ENCODE peak calls at places on chromosomes 7 and 10, in ten cellular contexts. One of them, this sample, is unnamed.

GRCh38 chr7:70432567-70433001 is 699.4 kb upstream of the GALNT17 start:
- DNase-seq in esophagus squamous epithelium: no peak
- DNase-seq in suprapubic skin: no peak
- DNase-seq in IMR-90: no peak
- DNase-seq in body of pancreas: no peak
- DNase-seq in testis: no peak
- DNase-seq in A549: no peak
- DNase-seq in sigmoid colon: peak; percentile 68
- DNase-seq in stomach: no peak
- DNase-seq in HepG2: no peak
- DNase-seq in this sample: no peak

GRCh38 chr10:67772894-67773511 is 65.0 kb downstream of the DNAJC12 start:
- DNase-seq in esophagus squamous epithelium: no peak
- DNase-seq in sigmoid colon: no peak
- DNase-seq in HepG2: no peak
- DNase-seq in suprapubic skin: no peak
- DNase-seq in A549: no peak
- DNase-seq in stomach: no peak
- DNase-seq in IMR-90: peak; percentile 55
- DNase-seq in body of pancreas: no peak
- DNase-seq in testis: no peak
- DNase-seq in this sample: no peak

GRCh38 chr10:101710064-101710695 is 15.2 kb upstream of the FBXW4 start:
- DNase-seq in HepG2: no peak
- DNase-seq in sigmoid colon: no peak
- DNase-seq in suprapubic skin: no peak
- DNase-seq in testis: no peak
- DNase-seq in stomach: no peak
- DNase-seq in body of pancreas: no peak
- DNase-seq in IMR-90: peak; percentile 10
- DNase-seq in esophagus squamous epithelium: no peak
- DNase-seq in A549: no peak
- DNase-seq in this sample: no peak

GRCh38 chr10:114087655-114088054 is 44.0 kb downstream of the ADRB1 start:
- DNase-seq in esophagus squamous epithelium: no peak
- DNase-seq in IMR-90: no peak
- DNase-seq in body of pancreas: no peak
- DNase-seq in stomach: no peak
- DNase-seq in testis: no peak
- DNase-seq in sigmoid colon: no peak
- DNase-seq in suprapubic skin: no peak
- DNase-seq in HepG2: no peak
- DNase-seq in A549: no peak
- DNase-seq in this sample: no peak

GRCh38 chr10:28769147-28769604 is 91.9 kb downstream of the BAMBI start:
- DNase-seq in suprapubic skin: no peak
- DNase-seq in HepG2: peak; percentile 86
- DNase-seq in A549: no peak
- DNase-seq in stomach: no peak
- DNase-seq in sigmoid colon: no peak
- DNase-seq in body of pancreas: no peak
- DNase-seq in esophagus squamous epithelium: no peak
- DNase-seq in testis: no peak
- DNase-seq in IMR-90: no peak
- DNase-seq in this sample: no peak

GRCh38 chr10:75038335-75038734 is 73.1 kb upstream of the SAMD8 start:
- DNase-seq in suprapubic skin: no peak
- DNase-seq in IMR-90: peak; percentile 76
- DNase-seq in sigmoid colon: no peak
- DNase-seq in body of pancreas: peak; percentile 49
- DNase-seq in esophagus squamous epithelium: no peak
- DNase-seq in A549: no peak
- DNase-seq in HepG2: no peak
- DNase-seq in testis: peak; percentile 63
- DNase-seq in stomach: peak; percentile 46
- DNase-seq in this sample: no peak

GRCh38 chr7:46558482-46559193 is 637.6 kb upstream of the IGFBP3 start:
- DNase-seq in A549: no peak
- DNase-seq in testis: no peak
- DNase-seq in body of pancreas: no peak
- DNase-seq in stomach: no peak
- DNase-seq in HepG2: no peak
- DNase-seq in esophagus squamous epithelium: no peak
- DNase-seq in sigmoid colon: no peak
- DNase-seq in IMR-90: peak; percentile 45
- DNase-seq in suprapubic skin: no peak
- DNase-seq in this sample: no peak

GRCh38 chr10:132482090-132482489 is 55.5 kb upstream of the INPP5A start:
- DNase-seq in esophagus squamous epithelium: no peak
- DNase-seq in sigmoid colon: peak; percentile 90
- DNase-seq in stomach: no peak
- DNase-seq in testis: peak; percentile 50
- DNase-seq in suprapubic skin: peak; percentile 78
- DNase-seq in IMR-90: peak; percentile 91
- DNase-seq in HepG2: peak; percentile 44
- DNase-seq in A549: no peak
- DNase-seq in body of pancreas: peak; percentile 37
- DNase-seq in this sample: peak; percentile 71

GRCh38 chr10:31584789-31585406 is 265.9 kb downstream of the ZEB1 start:
- DNase-seq in stomach: no peak
- DNase-seq in HepG2: no peak
- DNase-seq in body of pancreas: no peak
- DNase-seq in suprapubic skin: no peak
- DNase-seq in sigmoid colon: no peak
- DNase-seq in A549: no peak
- DNase-seq in IMR-90: no peak
- DNase-seq in testis: no peak
- DNase-seq in esophagus squamous epithelium: no peak
- DNase-seq in this sample: no peak

GRCh38 chr7:129841465-129841864 is 111.3 kb downstream of the UBE2H start:
- DNase-seq in HepG2: no peak
- DNase-seq in sigmoid colon: no peak
- DNase-seq in stomach: no peak
- DNase-seq in IMR-90: no peak
- DNase-seq in testis: no peak
- DNase-seq in A549: no peak
- DNase-seq in body of pancreas: no peak
- DNase-seq in esophagus squamous epithelium: no peak
- DNase-seq in suprapubic skin: no peak
- DNase-seq in this sample: no peak

GRCh38 chr10:70193391-70193844 is 23.1 kb upstream of the SAR1A start:
- DNase-seq in HepG2: no peak
- DNase-seq in sigmoid colon: no peak
- DNase-seq in esophagus squamous epithelium: no peak
- DNase-seq in A549: no peak
- DNase-seq in testis: no peak
- DNase-seq in IMR-90: no peak
- DNase-seq in stomach: no peak
- DNase-seq in suprapubic skin: no peak
- DNase-seq in body of pancreas: no peak
- DNase-seq in this sample: no peak

GRCh38 chr7:35645691-35646090 is 49.2 kb downstream of the HERPUD2 start:
- DNase-seq in suprapubic skin: no peak
- DNase-seq in HepG2: no peak
- DNase-seq in A549: no peak
- DNase-seq in body of pancreas: no peak
- DNase-seq in esophagus squamous epithelium: no peak
- DNase-seq in sigmoid colon: no peak
- DNase-seq in stomach: no peak
- DNase-seq in IMR-90: no peak
- DNase-seq in testis: no peak
- DNase-seq in this sample: no peak
- H3K9me3 ChIP-seq in suprapubic skin: no peaks in the 10 kb centered on the region
- H3K9me3 ChIP-seq in HepG2: no peaks in the 10 kb centered on the region
- H3K9me3 ChIP-seq in A549: no peaks in the 10 kb centered on the region
- H3K9me3 ChIP-seq in body of pancreas: no peaks in the 10 kb centered on the region
- H3K9me3 ChIP-seq in esophagus squamous epithelium: no peaks in the 10 kb centered on the region
- H3K9me3 ChIP-seq in sigmoid colon: no peaks in the 10 kb centered on the region
- H3K9me3 ChIP-seq in stomach: no peaks in the 10 kb centered on the region
- H3K9me3 ChIP-seq in IMR-90: no peaks in the 10 kb centered on the region
- H3K9me3 ChIP-seq in testis: no peaks in the 10 kb centered on the region
- H3K9me3 ChIP-seq in this sample: no peaks in the 10 kb centered on the region

DNA sequence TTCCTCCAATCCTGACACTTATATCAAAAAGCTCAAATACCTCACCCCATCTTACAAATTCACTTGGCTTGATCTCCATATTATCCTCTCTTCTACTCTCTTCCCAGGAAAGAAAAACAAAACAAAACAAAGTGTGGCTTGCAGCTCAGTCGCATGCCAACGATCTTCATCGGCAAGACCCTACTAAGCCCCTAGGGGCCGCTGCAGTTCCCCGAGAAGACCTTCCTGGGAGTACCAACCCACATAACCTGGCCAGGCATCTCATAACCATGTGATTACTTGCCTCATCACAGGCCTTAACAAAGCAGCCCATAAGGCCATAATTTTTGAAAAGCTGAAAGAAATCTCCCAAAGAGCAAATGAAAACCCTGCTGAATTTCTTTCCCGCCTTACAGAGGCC is 103.7 kb downstream of the ZNF92 start:
- DNase-seq in testis: peak; percentile 47
- DNase-seq in esophagus squamous epithelium: no peak
- DNase-seq in IMR-90: peak; percentile 5
- DNase-seq in suprapubic skin: no peak
- DNase-seq in sigmoid colon: no peak
- DNase-seq in stomach: no peak
- DNase-seq in HepG2: peak; percentile 25
- DNase-seq in body of pancreas: peak; percentile 55
- DNase-seq in A549: peak; percentile 20
- DNase-seq in this sample: no peak
- TF ChIP-seq CTCF in testis: no peak
- TF ChIP-seq CTCF in esophagus squamous epithelium: no peak
- TF ChIP-seq CTCF in IMR-90: no peak
- TF ChIP-seq CTCF in suprapubic skin: no peak
- TF ChIP-seq CTCF in sigmoid colon: no peak
- TF ChIP-seq CTCF in stomach: no peak
- TF ChIP-seq CTCF in HepG2: peak; percentile 40
- TF ChIP-seq CTCF in body of pancreas: peak; percentile 36
- TF ChIP-seq CTCF in A549: no peak
- TF ChIP-seq CTCF in this sample: no peak

GRCh38 chr7:55964261-55964801 is at the start of gene NIPSNAP2:
- DNase-seq in HepG2: no peak
- DNase-seq in esophagus squamous epithelium: no peak
- DNase-seq in stomach: peak; percentile 64
- DNase-seq in IMR-90: peak; percentile 35
- DNase-seq in A549: peak; percentile 41
- DNase-seq in sigmoid colon: peak; percentile 83
- DNase-seq in suprapubic skin: no peak
- DNase-seq in body of pancreas: peak; percentile 57
- DNase-seq in testis: peak; percentile 61
- DNase-seq in this sample: no peak

GRCh38 chr7:55964802-55965470 is 551 bp downstream of the NIPSNAP2 start:
- DNase-seq in testis: peak; percentile 85
- DNase-seq in suprapubic skin: no peak
- DNase-seq in IMR-90: peak; percentile 19
- DNase-seq in A549: peak; percentile 22
- DNase-seq in body of pancreas: peak; percentile 86
- DNase-seq in sigmoid colon: peak; percentile 84
- DNase-seq in HepG2: peak; percentile 72
- DNase-seq in esophagus squamous epithelium: no peak
- DNase-seq in stomach: peak; percentile 80
- DNase-seq in this sample: peak; percentile 64

GRCh38 chr7:55965805-55966421 is 1.5 kb downstream of the NIPSNAP2 start:
- DNase-seq in suprapubic skin: no peak
- DNase-seq in testis: peak; percentile 48
- DNase-seq in HepG2: peak; percentile 54
- DNase-seq in stomach: no peak
- DNase-seq in esophagus squamous epithelium: no peak
- DNase-seq in IMR-90: peak; percentile 31
- DNase-seq in A549: no peak
- DNase-seq in sigmoid colon: no peak
- DNase-seq in body of pancreas: peak; percentile 46
- DNase-seq in this sample: no peak

GRCh38 chr7:55969391-55969790 is 5.0 kb downstream of the NIPSNAP2 start:
- DNase-seq in IMR-90: no peak
- DNase-seq in testis: no peak
- DNase-seq in A549: no peak
- DNase-seq in HepG2: no peak
- DNase-seq in body of pancreas: no peak
- DNase-seq in suprapubic skin: no peak
- DNase-seq in esophagus squamous epithelium: no peak
- DNase-seq in sigmoid colon: no peak
- DNase-seq in stomach: no peak
- DNase-seq in this sample: no peak

GRCh38 chr7:55966851-55967250 is 2.5 kb downstream of the NIPSNAP2 start:
- DNase-seq in stomach: no peak
- DNase-seq in suprapubic skin: no peak
- DNase-seq in A549: no peak
- DNase-seq in body of pancreas: peak; percentile 23
- DNase-seq in testis: no peak
- DNase-seq in IMR-90: no peak
- DNase-seq in esophagus squamous epithelium: no peak
- DNase-seq in sigmoid colon: no peak
- DNase-seq in HepG2: no peak
- DNase-seq in this sample: peak; percentile 55
- TF ChIP-seq POLR2A in stomach: no peak
- TF ChIP-seq POLR2A in suprapubic skin: no peak
- TF ChIP-seq POLR2A in A549: no peak
- TF ChIP-seq POLR2A in body of pancreas: no peak
- TF ChIP-seq POLR2A in testis: no peak
- TF ChIP-seq POLR2A in IMR-90: no peak
- TF ChIP-seq POLR2A in esophagus squamous epithelium: no peak
- TF ChIP-seq POLR2A in sigmoid colon: no peak
- TF ChIP-seq POLR2A in HepG2: no peak
- TF ChIP-seq POLR2A in this sample: no peak

GRCh38 chr7:157782041-157782440 is 445.2 kb downstream of the DNAJB6 start:
- DNase-seq in esophagus squamous epithelium: no peak
- DNase-seq in A549: no peak
- DNase-seq in body of pancreas: no peak
- DNase-seq in IMR-90: no peak
- DNase-seq in sigmoid colon: no peak
- DNase-seq in stomach: no peak
- DNase-seq in testis: no peak
- DNase-seq in suprapubic skin: no peak
- DNase-seq in HepG2: no peak
- DNase-seq in this sample: peak; percentile 45

GRCh38 chr7:157775560-157776332 is 438.9 kb downstream of the DNAJB6 start:
- DNase-seq in body of pancreas: no peak
- DNase-seq in A549: no peak
- DNase-seq in sigmoid colon: no peak
- DNase-seq in testis: no peak
- DNase-seq in suprapubic skin: no peak
- DNase-seq in esophagus squamous epithelium: no peak
- DNase-seq in IMR-90: no peak
- DNase-seq in stomach: no peak
- DNase-seq in HepG2: no peak
- DNase-seq in this sample: no peak

GRCh38 chr7:157780721-157781120 is 443.9 kb downstream of the DNAJB6 start:
- DNase-seq in IMR-90: no peak
- DNase-seq in stomach: no peak
- DNase-seq in esophagus squamous epithelium: no peak
- DNase-seq in sigmoid colon: no peak
- DNase-seq in body of pancreas: no peak
- DNase-seq in suprapubic skin: no peak
- DNase-seq in A549: no peak
- DNase-seq in HepG2: no peak
- DNase-seq in testis: no peak
- DNase-seq in this sample: no peak

GRCh38 chr7:157780312-157780711 is 443.5 kb downstream of the DNAJB6 start:
- DNase-seq in testis: no peak
- DNase-seq in esophagus squamous epithelium: no peak
- DNase-seq in body of pancreas: no peak
- DNase-seq in suprapubic skin: no peak
- DNase-seq in sigmoid colon: no peak
- DNase-seq in HepG2: no peak
- DNase-seq in IMR-90: no peak
- DNase-seq in A549: no peak
- DNase-seq in stomach: no peak
- DNase-seq in this sample: no peak

GRCh38 chr7:157779206-157779605 is 442.4 kb downstream of the DNAJB6 start:
- DNase-seq in A549: no peak
- DNase-seq in body of pancreas: no peak
- DNase-seq in suprapubic skin: no peak
- DNase-seq in testis: no peak
- DNase-seq in sigmoid colon: no peak
- DNase-seq in IMR-90: no peak
- DNase-seq in HepG2: no peak
- DNase-seq in esophagus squamous epithelium: no peak
- DNase-seq in stomach: no peak
- DNase-seq in this sample: no peak
- H3K9me3 ChIP-seq in A549: no peaks in the 10 kb centered on the region
- H3K9me3 ChIP-seq in body of pancreas: no peaks in the 10 kb centered on the region
- H3K9me3 ChIP-seq in suprapubic skin: no peaks in the 10 kb centered on the region
- H3K9me3 ChIP-seq in testis: no peaks in the 10 kb centered on the region
- H3K9me3 ChIP-seq in sigmoid colon: no peaks in the 10 kb centered on the region
- H3K9me3 ChIP-seq in IMR-90: peaks cover 75% of the 10 kb centered on the region
- H3K9me3 ChIP-seq in HepG2: no peaks in the 10 kb centered on the region
- H3K9me3 ChIP-seq in esophagus squamous epithelium: no peaks in the 10 kb centered on the region
- H3K9me3 ChIP-seq in stomach: peaks cover 9% of the 10 kb centered on the region
- H3K9me3 ChIP-seq in this sample: peaks cover 9% of the 10 kb centered on the region